ENCODE peak calls at places on chromosome 16, in nine cellular contexts. One of them, this sample, is unnamed.

GRCh38 chr16:31869511-31870201 is 4.0 kb upstream of the ZNF267 start:
- DNase-seq in A549: no peak
- DNase-seq in heart right ventricle: peak; percentile 53
- DNase-seq in MM.1S: peak; percentile 80
- DNase-seq in GM10248: peak; percentile 39
- DNase-seq in lower leg skin: no peak
- DNase-seq in progenitor cell of endocrine pancreas: no peak
- DNase-seq in heart left ventricle: peak; percentile 49
- DNase-seq in pancreas: no peak
- DNase-seq in this sample: peak; percentile 94

GRCh38 chr16:71440669-71441347 is 1.0 kb downstream of the TLE7 start:
- DNase-seq in A549: no peak
- DNase-seq in heart right ventricle: no peak
- DNase-seq in MM.1S: no peak
- DNase-seq in GM10248: peak; percentile 67
- DNase-seq in lower leg skin: no peak
- DNase-seq in progenitor cell of endocrine pancreas: no peak
- DNase-seq in heart left ventricle: no peak
- DNase-seq in pancreas: no peak
- DNase-seq in this sample: no peak

GRCh38 chr16:49585143-49585542 is 211.5 kb downstream of the C16orf78 start:
- DNase-seq in A549: no peak
- DNase-seq in heart right ventricle: no peak
- DNase-seq in MM.1S: no peak
- DNase-seq in GM10248: no peak
- DNase-seq in lower leg skin: no peak
- DNase-seq in progenitor cell of endocrine pancreas: no peak
- DNase-seq in heart left ventricle: no peak
- DNase-seq in pancreas: no peak
- DNase-seq in this sample: no peak

GRCh38 chr16:88289549-88290344 is 93.0 kb upstream of the ZNF469 start:
- DNase-seq in A549: no peak
- DNase-seq in heart right ventricle: no peak
- DNase-seq in MM.1S: peak; percentile 24
- DNase-seq in GM10248: no peak
- DNase-seq in lower leg skin: no peak
- DNase-seq in progenitor cell of endocrine pancreas: no peak
- DNase-seq in heart left ventricle: no peak
- DNase-seq in pancreas: no peak
- DNase-seq in this sample: peak; percentile 12

GRCh38 chr16:26598061-26598460 is 468.7 kb upstream of the C16orf82 start:
- DNase-seq in A549: no peak
- DNase-seq in heart right ventricle: no peak
- DNase-seq in MM.1S: no peak
- DNase-seq in GM10248: no peak
- DNase-seq in lower leg skin: no peak
- DNase-seq in progenitor cell of endocrine pancreas: no peak
- DNase-seq in heart left ventricle: no peak
- DNase-seq in pancreas: no peak
- DNase-seq in this sample: no peak

GRCh38 chr16:51453296-51453695 is 302.2 kb upstream of the SALL1 start:
- DNase-seq in A549: no peak
- DNase-seq in heart right ventricle: no peak
- DNase-seq in MM.1S: no peak
- DNase-seq in GM10248: no peak
- DNase-seq in lower leg skin: no peak
- DNase-seq in progenitor cell of endocrine pancreas: no peak
- DNase-seq in heart left ventricle: no peak
- DNase-seq in pancreas: no peak
- DNase-seq in this sample: no peak

GRCh38 chr16:84807776-84808175 is 12.0 kb upstream of the CRISPLD2 start:
- DNase-seq in A549: no peak
- DNase-seq in heart right ventricle: no peak
- DNase-seq in MM.1S: no peak
- DNase-seq in GM10248: no peak
- DNase-seq in lower leg skin: no peak
- DNase-seq in progenitor cell of endocrine pancreas: no peak
- DNase-seq in heart left ventricle: no peak
- DNase-seq in pancreas: no peak
- DNase-seq in this sample: no peak

GRCh38 chr16:86020971-86021370 is 122.0 kb downstream of the IRF8 start:
- DNase-seq in A549: no peak
- DNase-seq in heart right ventricle: no peak
- DNase-seq in MM.1S: no peak
- DNase-seq in GM10248: no peak
- DNase-seq in lower leg skin: peak; percentile 78
- DNase-seq in progenitor cell of endocrine pancreas: no peak
- DNase-seq in heart left ventricle: no peak
- DNase-seq in pancreas: no peak
- DNase-seq in this sample: no peak

GRCh38 chr16:79339863-79340262 is 260.7 kb downstream of the MAF start:
- DNase-seq in A549: no peak
- DNase-seq in heart right ventricle: no peak
- DNase-seq in MM.1S: no peak
- DNase-seq in GM10248: no peak
- DNase-seq in lower leg skin: no peak
- DNase-seq in progenitor cell of endocrine pancreas: no peak
- DNase-seq in heart left ventricle: no peak
- DNase-seq in pancreas: no peak
- DNase-seq in this sample: no peak

GRCh38 chr16:22635801-22636200 is 125.1 kb downstream of the NPIPB5 start:
- DNase-seq in A549: no peak
- DNase-seq in heart right ventricle: no peak
- DNase-seq in MM.1S: no peak
- DNase-seq in GM10248: no peak
- DNase-seq in lower leg skin: no peak
- DNase-seq in progenitor cell of endocrine pancreas: no peak
- DNase-seq in heart left ventricle: no peak
- DNase-seq in pancreas: no peak
- DNase-seq in this sample: no peak

GRCh38 chr16:23207485-23207884 is 24.9 kb downstream of the SCNN1G start:
- DNase-seq in A549: no peak
- DNase-seq in heart right ventricle: no peak
- DNase-seq in MM.1S: no peak
- DNase-seq in GM10248: no peak
- DNase-seq in lower leg skin: no peak
- DNase-seq in progenitor cell of endocrine pancreas: no peak
- DNase-seq in heart left ventricle: no peak
- DNase-seq in pancreas: no peak
- DNase-seq in this sample: no peak

GRCh38 chr16:87789437-87790277 is 23.9 kb upstream of the KLHDC4 start:
- DNase-seq in A549: peak; percentile 100
- DNase-seq in heart right ventricle: no peak
- DNase-seq in MM.1S: no peak
- DNase-seq in GM10248: no peak
- DNase-seq in lower leg skin: no peak
- DNase-seq in progenitor cell of endocrine pancreas: no peak
- DNase-seq in heart left ventricle: no peak
- DNase-seq in pancreas: no peak
- DNase-seq in this sample: peak; percentile 86

GRCh38 chr16:13436641-13437423 is 483.1 kb upstream of the ERCC4 start:
- DNase-seq in A549: peak; percentile 9
- DNase-seq in heart right ventricle: no peak
- DNase-seq in MM.1S: no peak
- DNase-seq in GM10248: peak; percentile 42
- DNase-seq in lower leg skin: no peak
- DNase-seq in progenitor cell of endocrine pancreas: no peak
- DNase-seq in heart left ventricle: no peak
- DNase-seq in pancreas: peak; percentile 2
- DNase-seq in this sample: peak; percentile 9

DNA sequence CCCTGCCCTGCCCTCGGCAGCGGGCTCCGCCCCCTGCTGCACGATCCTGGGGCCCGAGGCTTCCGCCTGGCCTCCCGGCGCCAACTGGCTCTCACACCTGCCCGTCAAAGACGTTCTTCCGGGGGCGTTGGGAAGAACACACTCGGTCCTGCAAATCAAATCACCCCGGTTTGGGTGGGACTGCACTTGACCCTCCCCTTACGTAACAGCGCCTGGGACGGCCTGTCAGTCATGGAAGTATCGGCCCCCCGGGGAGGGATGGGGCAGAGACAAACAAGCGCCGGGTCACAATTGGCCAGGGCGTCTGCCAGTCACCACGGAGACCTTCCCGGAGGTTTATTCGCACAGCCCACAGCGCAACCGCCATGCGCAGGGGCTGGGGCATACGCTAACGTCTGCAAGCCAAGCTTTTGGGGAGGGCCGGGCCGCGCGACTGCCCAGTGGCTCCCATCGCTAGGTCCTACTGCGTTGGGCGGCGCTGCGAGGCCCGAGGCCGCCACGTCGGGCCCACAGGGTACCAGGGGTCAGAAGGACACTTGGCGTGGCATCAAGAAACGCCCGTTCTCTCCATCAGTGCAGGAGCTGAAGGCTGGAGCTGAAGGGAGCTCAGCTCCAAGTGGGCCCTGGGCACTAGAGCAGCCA is 382 bp upstream of the AKTIP start:
- DNase-seq in A549: peak; percentile 100
- DNase-seq in heart right ventricle: peak; percentile 100
- DNase-seq in MM.1S: peak; percentile 100
- DNase-seq in GM10248: peak; percentile 99
- DNase-seq in lower leg skin: peak; percentile 100
- DNase-seq in progenitor cell of endocrine pancreas: peak; percentile 100
- DNase-seq in heart left ventricle: peak; percentile 100
- DNase-seq in pancreas: peak; percentile 100
- DNase-seq in this sample: peak; percentile 100
- TF ChIP-seq CTCF in A549: no peak
- TF ChIP-seq CTCF in heart right ventricle: no peak
- TF ChIP-seq CTCF in MM.1S: no peak
- TF ChIP-seq CTCF in GM10248: no peak
- TF ChIP-seq CTCF in lower leg skin: no peak
- TF ChIP-seq CTCF in progenitor cell of endocrine pancreas: no peak
- TF ChIP-seq CTCF in heart left ventricle: no peak
- TF ChIP-seq CTCF in pancreas: no peak
- TF ChIP-seq CTCF in this sample: no peak

GRCh38 chr16:54930034-54930938 is at the start of gene IRX5:
- DNase-seq in A549: peak; percentile 96
- DNase-seq in heart right ventricle: peak; percentile 91
- DNase-seq in MM.1S: peak; percentile 87
- DNase-seq in GM10248: peak; percentile 43
- DNase-seq in lower leg skin: peak; percentile 98
- DNase-seq in progenitor cell of endocrine pancreas: peak; percentile 55
- DNase-seq in heart left ventricle: peak; percentile 92
- DNase-seq in pancreas: peak; percentile 81
- DNase-seq in this sample: peak; percentile 94
- TF ChIP-seq CTCF in A549: no peak
- TF ChIP-seq CTCF in heart right ventricle: peak; percentile 30
- TF ChIP-seq CTCF in MM.1S: no peak
- TF ChIP-seq CTCF in GM10248: no peak
- TF ChIP-seq CTCF in lower leg skin: no peak
- TF ChIP-seq CTCF in progenitor cell of endocrine pancreas: peak; percentile 24
- TF ChIP-seq CTCF in heart left ventricle: no peak
- TF ChIP-seq CTCF in pancreas: no peak
- TF ChIP-seq CTCF in this sample: peak; percentile 34

GRCh38 chr16:28106467-28106866 is 43.0 kb upstream of the GSG1L start:
- DNase-seq in A549: no peak
- DNase-seq in heart right ventricle: no peak
- DNase-seq in MM.1S: no peak
- DNase-seq in GM10248: no peak
- DNase-seq in lower leg skin: no peak
- DNase-seq in progenitor cell of endocrine pancreas: no peak
- DNase-seq in heart left ventricle: no peak
- DNase-seq in pancreas: no peak
- DNase-seq in this sample: no peak
- TF ChIP-seq CTCF in A549: no peak
- TF ChIP-seq CTCF in heart right ventricle: no peak
- TF ChIP-seq CTCF in MM.1S: no peak
- TF ChIP-seq CTCF in GM10248: no peak
- TF ChIP-seq CTCF in lower leg skin: no peak
- TF ChIP-seq CTCF in progenitor cell of endocrine pancreas: no peak
- TF ChIP-seq CTCF in heart left ventricle: no peak
- TF ChIP-seq CTCF in pancreas: no peak
- TF ChIP-seq CTCF in this sample: no peak

GRCh38 chr16:2090819-2091721 is 43.3 kb downstream of the TSC2 start:
- DNase-seq in A549: peak; percentile 66
- DNase-seq in heart right ventricle: peak; percentile 43
- DNase-seq in MM.1S: no peak
- DNase-seq in GM10248: peak; percentile 81
- DNase-seq in lower leg skin: no peak
- DNase-seq in progenitor cell of endocrine pancreas: peak; percentile 87
- DNase-seq in heart left ventricle: no peak
- DNase-seq in pancreas: peak; percentile 92
- DNase-seq in this sample: no peak
- TF ChIP-seq CTCF in A549: peak; percentile 15
- TF ChIP-seq CTCF in heart right ventricle: peak; percentile 37
- TF ChIP-seq CTCF in MM.1S: no peak
- TF ChIP-seq CTCF in GM10248: no peak
- TF ChIP-seq CTCF in lower leg skin: no peak
- TF ChIP-seq CTCF in progenitor cell of endocrine pancreas: peak; percentile 60
- TF ChIP-seq CTCF in heart left ventricle: peak; percentile 19
- TF ChIP-seq CTCF in pancreas: peak; percentile 16
- TF ChIP-seq CTCF in this sample: no peak

DNA sequence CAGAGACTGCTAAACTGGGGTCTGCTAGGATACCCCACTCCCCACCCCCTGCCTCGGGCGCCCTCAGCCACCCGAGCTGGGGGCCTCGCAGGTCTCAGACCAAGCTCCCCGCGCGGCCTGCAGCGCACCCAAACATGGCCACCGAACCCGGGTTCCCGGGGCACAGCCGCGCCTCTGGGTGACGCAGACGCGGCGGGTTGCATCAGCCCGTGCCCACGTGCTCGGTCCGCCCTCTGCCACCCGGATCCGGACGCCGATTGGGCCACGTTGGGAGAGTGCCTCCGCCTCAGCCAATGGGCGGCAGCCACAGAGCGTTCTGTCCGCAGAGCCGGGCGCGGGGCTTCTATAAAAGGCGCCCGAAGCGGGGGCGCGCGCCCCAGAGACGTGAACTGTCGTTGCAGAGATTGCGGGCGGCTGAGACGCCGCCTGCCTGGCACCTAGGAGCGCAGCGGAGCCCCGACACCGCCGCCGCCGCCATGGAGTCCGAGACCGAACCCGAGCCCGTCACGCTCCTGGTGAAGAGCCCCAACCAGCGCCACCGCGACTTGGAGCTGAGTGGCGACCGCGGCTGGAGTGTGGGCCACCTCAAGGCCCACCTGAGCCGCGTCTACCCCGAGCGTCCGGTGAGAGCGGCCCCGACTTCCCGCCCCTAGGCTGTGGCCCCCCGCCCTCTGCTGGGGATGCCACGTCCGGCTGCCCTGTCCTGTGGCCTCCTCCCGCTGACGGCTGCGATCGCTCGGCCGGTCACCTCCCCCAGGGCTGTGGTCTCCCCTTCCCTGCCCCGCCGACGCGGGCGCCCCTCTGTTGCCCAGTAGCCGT is at the start of gene HERPUD1:
- DNase-seq in A549: peak; percentile 97
- DNase-seq in heart right ventricle: peak; percentile 99
- DNase-seq in MM.1S: peak; percentile 99
- DNase-seq in GM10248: peak; percentile 99
- DNase-seq in lower leg skin: peak; percentile 100
- DNase-seq in progenitor cell of endocrine pancreas: peak; percentile 95
- DNase-seq in heart left ventricle: peak; percentile 99
- DNase-seq in pancreas: peak; percentile 99
- DNase-seq in this sample: peak; percentile 98
- TF ChIP-seq CTCF in A549: peak; percentile 8
- TF ChIP-seq CTCF in heart right ventricle: peak; percentile 35
- TF ChIP-seq CTCF in MM.1S: no peak
- TF ChIP-seq CTCF in GM10248: no peak
- TF ChIP-seq CTCF in lower leg skin: no peak
- TF ChIP-seq CTCF in progenitor cell of endocrine pancreas: peak; percentile 36
- TF ChIP-seq CTCF in heart left ventricle: peak; percentile 11
- TF ChIP-seq CTCF in pancreas: peak; percentile 6
- TF ChIP-seq CTCF in this sample: peak; percentile 65